ENCODE peak calls at places on chromosomes 13 and 19, in five cellular contexts. One of them, this sample, is unnamed.
A peak's percentile ranks its signal among the peaks of the same experiment; 100 is the strongest.

GRCh38 chr13:97120976-97121375 is 101.2 kb upstream of the MBNL2 start:
- DNase-seq in H9: no peak
- DNase-seq in H1: no peak
- DNase-seq in mesenchymal stem cell: no peak
- DNase-seq in neuronal stem cell: no peak
- DNase-seq in this sample: no peak

GRCh38 chr19:49017666-49018351 is 918 bp upstream of the LHB start:
- DNase-seq in mesenchymal stem cell: peak; percentile 72
- DNase-seq in H1: peak; percentile 78
- DNase-seq in H9: peak; percentile 75
- DNase-seq in neuronal stem cell: no peak
- DNase-seq in this sample: peak; percentile 73

GRCh38 chr13:21237081-21237480 is 60.6 kb downstream of the MRPL57 start:
- DNase-seq in neuronal stem cell: no peak
- DNase-seq in H9: no peak
- DNase-seq in H1: no peak
- DNase-seq in mesenchymal stem cell: no peak
- DNase-seq in this sample: no peak

GRCh38 chr13:50400930-50401553 is 385.8 kb downstream of the KCNRG start:
- DNase-seq in H1: no peak
- DNase-seq in H9: no peak
- DNase-seq in neuronal stem cell: no peak
- DNase-seq in mesenchymal stem cell: peak; percentile 73
- DNase-seq in this sample: no peak

GRCh38 chr19:42216653-42217521 is 590 bp downstream of the DEDD2 start:
- DNase-seq in H1: peak; percentile 85
- DNase-seq in mesenchymal stem cell: peak; percentile 58
- DNase-seq in neuronal stem cell: peak; percentile 72
- DNase-seq in H9: peak; percentile 63
- DNase-seq in this sample: peak; percentile 89

GRCh38 chr13:113413898-113414282 is 39.4 kb downstream of the ADPRHL1 start:
- DNase-seq in H1: no peak
- DNase-seq in mesenchymal stem cell: no peak
- DNase-seq in H9: no peak
- DNase-seq in neuronal stem cell: no peak
- DNase-seq in this sample: no peak

GRCh38 chr19:6233827-6234511 is 45.8 kb downstream of the MLLT1 start:
- DNase-seq in H9: no peak
- DNase-seq in neuronal stem cell: no peak
- DNase-seq in H1: no peak
- DNase-seq in mesenchymal stem cell: no peak
- DNase-seq in this sample: no peak

GRCh38 chr13:56659041-56659471 is 481.7 kb upstream of the PRR20A start:
- DNase-seq in neuronal stem cell: no peak
- DNase-seq in mesenchymal stem cell: no peak
- DNase-seq in H1: no peak
- DNase-seq in H9: no peak
- DNase-seq in this sample: no peak

GRCh38 chr13:42876270-42876714 is 94.9 kb downstream of the FAM216B start:
- DNase-seq in neuronal stem cell: no peak
- DNase-seq in H1: no peak
- DNase-seq in H9: peak; percentile 51
- DNase-seq in mesenchymal stem cell: no peak
- DNase-seq in this sample: peak; percentile 76

GRCh38 chr13:95710313-95710712 is 33.4 kb downstream of the DNAJC3 start:
- DNase-seq in neuronal stem cell: no peak
- DNase-seq in H9: no peak
- DNase-seq in mesenchymal stem cell: peak; percentile 61
- DNase-seq in H1: no peak
- DNase-seq in this sample: no peak

GRCh38 chr13:47897411-47898050 is 103.5 kb downstream of the SUCLA2 start:
- DNase-seq in H9: peak; percentile 61
- DNase-seq in mesenchymal stem cell: no peak
- DNase-seq in H1: no peak
- DNase-seq in neuronal stem cell: no peak
- DNase-seq in this sample: peak; percentile 97

GRCh38 chr13:66657165-66657895 is 572.8 kb downstream of the PCDH9 start:
- DNase-seq in H1: no peak
- DNase-seq in H9: no peak
- DNase-seq in neuronal stem cell: no peak
- DNase-seq in mesenchymal stem cell: peak; percentile 95
- DNase-seq in this sample: peak; percentile 6

GRCh38 chr19:49997709-49998108 is 27.5 kb downstream of the VRK3 start:
- DNase-seq in H9: peak; percentile 75
- DNase-seq in mesenchymal stem cell: peak; percentile 29
- DNase-seq in H1: peak; percentile 51
- DNase-seq in neuronal stem cell: no peak
- DNase-seq in this sample: peak; percentile 81

GRCh38 chr19:8396563-8397203 is 6.5 kb downstream of the RAB11B start:
- DNase-seq in mesenchymal stem cell: peak; percentile 69
- DNase-seq in H9: peak; percentile 81
- DNase-seq in H1: peak; percentile 90
- DNase-seq in neuronal stem cell: no peak
- DNase-seq in this sample: peak; percentile 77

GRCh38 chr13:50284540-50284939 is 269.3 kb downstream of the KCNRG start:
- DNase-seq in mesenchymal stem cell: no peak
- DNase-seq in neuronal stem cell: no peak
- DNase-seq in H9: no peak
- DNase-seq in H1: no peak
- DNase-seq in this sample: no peak

GRCh38 chr19:17153996-17154395 is 61.2 kb upstream of the USE1 start:
- DNase-seq in mesenchymal stem cell: no peak
- DNase-seq in neuronal stem cell: no peak
- DNase-seq in H1: no peak
- DNase-seq in H9: no peak
- DNase-seq in this sample: no peak

DNA sequence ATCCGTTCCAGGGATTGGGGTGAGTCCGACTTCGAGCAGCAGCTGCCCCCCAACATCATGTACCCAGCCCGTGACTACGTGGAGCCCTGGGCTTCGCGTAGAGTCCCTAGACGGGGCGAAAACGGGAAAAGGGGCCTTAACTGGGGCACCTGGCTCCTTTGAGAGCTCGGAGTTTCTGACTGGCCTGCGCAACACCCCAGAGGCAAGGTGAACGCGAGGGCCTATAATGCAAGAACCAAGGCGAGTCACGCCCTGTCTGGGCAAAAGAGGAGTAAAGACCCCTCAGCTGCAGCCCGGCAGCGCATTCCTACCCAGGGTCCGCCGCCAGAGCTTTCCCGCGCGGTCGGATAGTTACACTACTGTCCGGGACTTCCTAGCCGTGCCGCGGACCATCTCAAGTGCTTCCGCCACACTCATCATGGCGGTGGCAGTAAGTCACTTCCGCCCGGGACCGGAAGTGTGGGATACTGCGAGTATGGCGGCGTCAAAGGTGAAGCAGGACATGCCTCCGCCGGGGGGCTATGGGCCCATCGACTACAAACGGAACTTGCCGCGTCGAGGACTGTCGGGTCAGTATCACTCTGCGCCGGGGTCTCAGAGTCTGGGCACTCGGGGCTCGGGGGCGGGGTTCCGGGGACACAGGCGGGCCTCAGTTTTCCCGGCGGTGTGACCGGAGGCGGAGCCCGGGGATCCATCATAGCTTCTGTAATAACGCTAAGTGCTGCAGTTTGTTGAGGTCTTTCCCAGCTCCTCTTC is at the start of gene NDUFA13:
- DNase-seq in H1: peak; percentile 98
- DNase-seq in H9: peak; percentile 95
- DNase-seq in neuronal stem cell: peak; percentile 94
- DNase-seq in mesenchymal stem cell: peak; percentile 95
- DNase-seq in this sample: peak; percentile 98
- H2BK5ac ChIP-seq in H1: peak within 1 kb of the TSS; percentile 83
- H2BK5ac ChIP-seq in H9: no peak within 1 kb of the TSS
- H2BK5ac ChIP-seq in neuronal stem cell: peak within 1 kb of the TSS; percentile 66
- H2BK5ac ChIP-seq in mesenchymal stem cell: no peak within 1 kb of the TSS
- H2BK5ac ChIP-seq in this sample: no peak within 1 kb of the TSS

DNA sequence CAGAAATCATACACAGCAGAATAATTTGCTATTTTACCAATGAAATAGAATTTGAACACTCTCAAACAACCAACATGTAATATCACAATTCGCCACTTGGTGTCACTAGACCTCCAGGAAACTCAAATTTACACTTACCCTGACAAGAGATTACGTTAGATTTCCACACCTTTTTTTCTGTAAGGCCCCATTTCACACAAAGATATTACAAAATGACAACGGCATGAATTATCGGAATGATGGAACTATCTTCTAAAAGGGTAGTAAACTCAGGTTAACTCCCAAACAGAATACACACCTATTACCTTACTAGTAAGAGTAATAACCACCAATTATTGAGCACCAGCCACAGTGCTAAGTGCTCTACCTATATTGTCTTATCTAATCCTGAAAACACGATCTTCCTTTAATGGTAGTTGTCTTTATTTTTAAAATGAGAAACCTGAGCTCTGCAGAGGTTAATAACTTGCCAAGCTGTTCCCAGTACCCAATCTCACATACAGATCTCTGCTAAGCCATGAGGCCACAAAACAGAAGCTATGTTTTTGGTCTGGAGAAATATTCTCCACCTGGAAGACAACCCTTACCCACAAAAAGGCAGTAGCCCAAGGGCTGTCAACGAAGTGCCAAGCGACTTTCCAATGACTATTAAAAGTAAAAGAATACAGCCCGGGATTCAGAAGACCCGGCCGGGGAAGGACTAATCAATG is 152.4 kb downstream of the DCLK1 start:
- DNase-seq in neuronal stem cell: peak; percentile 68
- DNase-seq in mesenchymal stem cell: peak; percentile 52
- DNase-seq in H1: peak; percentile 72
- DNase-seq in H9: no peak
- DNase-seq in this sample: peak; percentile 67
- H2AK5ac ChIP-seq in neuronal stem cell: no peak overlapping the region
- H2AK5ac ChIP-seq in mesenchymal stem cell: no peak overlapping the region
- H2AK5ac ChIP-seq in H1: no peak overlapping the region
- H2AK5ac ChIP-seq in H9: no peak overlapping the region
- H2AK5ac ChIP-seq in this sample: no peak overlapping the region

GRCh38 chr13:33250594-33250993 is 35.0 kb downstream of the STARD13 start:
- DNase-seq in neuronal stem cell: no peak
- DNase-seq in H1: no peak
- DNase-seq in mesenchymal stem cell: no peak
- DNase-seq in H9: no peak
- DNase-seq in this sample: no peak
- H2BK5ac ChIP-seq in neuronal stem cell: no peak overlapping the region
- H2BK5ac ChIP-seq in H1: no peak overlapping the region
- H2BK5ac ChIP-seq in mesenchymal stem cell: no peak overlapping the region
- H2BK5ac ChIP-seq in H9: no peak overlapping the region
- H2BK5ac ChIP-seq in this sample: no peak overlapping the region

GRCh38 chr19:55467236-55468053 is 2.9 kb upstream of the C19orf85 start:
- DNase-seq in neuronal stem cell: no peak
- DNase-seq in H1: peak; percentile 94
- DNase-seq in mesenchymal stem cell: peak; percentile 49
- DNase-seq in H9: peak; percentile 67
- DNase-seq in this sample: peak; percentile 27
- H2AK5ac ChIP-seq in neuronal stem cell: peak overlapping the region; percentile 92
- H2AK5ac ChIP-seq in H1: no peak overlapping the region
- H2AK5ac ChIP-seq in mesenchymal stem cell: peak overlapping the region; percentile 15
- H2AK5ac ChIP-seq in H9: no peak overlapping the region
- H2AK5ac ChIP-seq in this sample: no peak overlapping the region

DNA sequence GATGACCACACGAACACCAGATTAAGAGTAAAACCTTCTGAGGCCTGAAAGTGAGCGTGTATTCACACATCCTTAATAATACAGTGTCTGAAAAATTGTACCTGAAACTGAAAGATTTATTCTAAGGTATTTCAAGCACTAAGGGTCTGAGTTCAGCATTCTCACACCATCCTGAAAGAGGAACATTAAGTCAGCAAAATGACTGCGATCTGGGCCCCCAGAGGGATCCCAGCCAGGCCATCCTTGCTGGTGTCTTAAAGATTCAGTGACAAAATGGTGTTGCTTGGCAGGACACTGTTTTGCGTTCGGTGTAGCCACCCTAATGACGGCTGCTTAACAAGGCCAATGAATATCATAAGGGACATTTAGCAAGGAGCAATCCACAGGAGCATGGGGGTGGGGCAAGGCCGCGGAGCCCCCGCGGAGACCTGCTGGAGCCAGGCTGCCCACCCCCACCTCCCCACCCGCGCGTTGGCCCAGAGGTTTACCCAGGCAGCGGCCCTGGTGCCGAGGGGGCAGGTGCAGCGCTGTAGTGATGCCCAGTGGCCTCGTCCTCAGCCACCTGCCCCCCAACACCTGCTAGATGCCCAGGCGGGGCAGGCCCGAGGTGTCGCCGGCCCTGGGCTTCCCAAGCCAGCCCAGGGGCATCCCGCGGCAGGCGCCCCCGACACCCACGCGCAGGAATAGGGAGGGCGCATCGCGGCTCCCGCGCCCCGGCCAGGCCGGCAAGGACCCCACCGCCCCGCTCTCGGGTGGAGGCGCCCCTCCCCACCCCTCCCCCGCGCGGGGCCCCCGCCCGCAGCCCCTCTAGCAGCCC is 742 bp downstream of the NALCN start:
- DNase-seq in H1: peak; percentile 54
- DNase-seq in neuronal stem cell: no peak
- DNase-seq in mesenchymal stem cell: no peak
- DNase-seq in H9: no peak
- DNase-seq in this sample: no peak
- H2BK5ac ChIP-seq in H1: no peak overlapping the region
- H2BK5ac ChIP-seq in neuronal stem cell: no peak overlapping the region
- H2BK5ac ChIP-seq in mesenchymal stem cell: no peak overlapping the region
- H2BK5ac ChIP-seq in H9: no peak overlapping the region
- H2BK5ac ChIP-seq in this sample: no peak overlapping the region

GRCh38 chr13:46655727-46656180 is 102.8 kb downstream of the LRCH1 start:
- DNase-seq in H1: no peak
- DNase-seq in mesenchymal stem cell: no peak
- DNase-seq in neuronal stem cell: peak; percentile 23
- DNase-seq in H9: no peak
- DNase-seq in this sample: peak; percentile 69
- H2AK5ac ChIP-seq in H1: no peak overlapping the region
- H2AK5ac ChIP-seq in mesenchymal stem cell: no peak overlapping the region
- H2AK5ac ChIP-seq in neuronal stem cell: no peak overlapping the region
- H2AK5ac ChIP-seq in H9: no peak overlapping the region
- H2AK5ac ChIP-seq in this sample: no peak overlapping the region